ENCODE peak calls at places on chromosome 22, in five cellular contexts. O is mucosa of descending colon, H is foreskin fibroblast, V is progenitor cell of endocrine pancreas, K is fibroblast of mammary gland. Z is an unnamed sample.

GRCh38 chr22:38021201-38021600 is 36.0 kb upstream of the PICK1 start:
- DNase-seq in K (no peak), V (no peak), O (no peak), H (no peak), Z (no peak)

GRCh38 chr22:32281092-32281491 is 25.9 kb upstream of the SLC5A4 start:
- DNase-seq in O (no peak), V (no peak), K (peak), H (peak), Z (no peak)

GRCh38 chr22:38881464-38881871 is 9.5 kb upstream of the CBX6 start:
- DNase-seq in V (no peak), H (peak), O (no peak), K (peak), Z (no peak)

GRCh38 chr22:49308300-49308699 is 519.4 kb downstream of the BRD1 start:
- DNase-seq in K (no peak), V (no peak), H (no peak), O (no peak), Z (no peak)

GRCh38 chr22:30675436-30675835 is 7.8 kb upstream of the DUSP18 start:
- DNase-seq in H (no peak), K (no peak), V (no peak), O (no peak), Z (no peak)

GRCh38 chr22:42933783-42934144 is 76.7 kb upstream of the ARFGAP3 start:
- DNase-seq in V (no peak), H (peak), K (peak), O (no peak), Z (no peak)

GRCh38 chr22:36104988-36105387 is 55.6 kb downstream of the APOL3 start:
- DNase-seq in V (no peak), K (peak), H (no peak), O (no peak), Z (no peak)

GRCh38 chr22:30250039-30250565 is 3.5 kb upstream of the LIF start:
- DNase-seq in K (no peak), H (no peak), O (no peak), V (no peak), Z (no peak)

GRCh38 chr22:33472462-33473344 is 414.5 kb upstream of the SYN3 start:
- DNase-seq in K (no peak), V (no peak), O (no peak), H (no peak), Z (no peak)

GRCh38 chr22:30314918-30315317 is 11.8 kb downstream of the TBC1D10A start:
- DNase-seq in O (no peak), H (no peak), K (no peak), V (no peak), Z (no peak)

GRCh38 chr22:17172172-17172833 is 13.2 kb upstream of the HDHD5 start:
- DNase-seq in K (no peak), O (no peak), H (no peak), V (no peak), Z (no peak)

GRCh38 chr22:43090130-43090789 is 1.1 kb upstream of the TTLL1 start:
- DNase-seq in O (no peak), K (peak), V (no peak), H (peak), Z (no peak)

GRCh38 chr22:45317551-45318167 is 7.9 kb downstream of the FAM118A start:
- DNase-seq in O (peak), V (no peak), K (peak), H (no peak), Z (no peak)

GRCh38 chr22:20430641-20431519 is 6.7 kb downstream of the SCARF2 start:
- DNase-seq in V (peak), O (peak), H (peak), K (no peak), Z (no peak)

GRCh38 chr22:19806213-19807160 is 45.9 kb downstream of the TBX1 start:
- DNase-seq in H (no peak), K (no peak), O (peak), V (no peak), Z (peak)

GRCh38 chr22:37123649-37124048 is 14.1 kb upstream of the TMPRSS6 start:
- DNase-seq in O (no peak), K (no peak), V (no peak), H (no peak), Z (no peak)

GRCh38 chr22:43313497-43314474 is 29.4 kb downstream of the SCUBE1 start:
- DNase-seq in H (no peak), O (no peak), K (peak), V (no peak), Z (no peak)

GRCh38 chr22:45210174-45210573 is 30.5 kb downstream of the KIAA0930 start:
- DNase-seq in K (no peak), H (no peak), V (no peak), O (no peak), Z (no peak)

GRCh38 chr22:35178446-35178845 is 78.8 kb upstream of the HMGXB4 start:
- DNase-seq in H (no peak), O (no peak), V (no peak), K (no peak), Z (no peak)

GRCh38 chr22:20000246-20001081 is 16.2 kb downstream of the ARVCF start:
- DNase-seq in V (no peak), H (no peak), K (no peak), O (peak), Z (no peak)

GRCh38 chr22:37457093-37457893 is 28.9 kb downstream of the MFNG start:
- DNase-seq in H (peak), K (peak), V (peak), O (peak), Z (peak)

GRCh38 chr22:19680911-19681862 is 33.1 kb upstream of the SEPTIN5 start:
- DNase-seq in V (no peak), O (no peak), K (no peak), H (no peak), Z (no peak)

GRCh38 chr22:37121887-37122591 is 12.5 kb upstream of the TMPRSS6 start:
- DNase-seq in O (peak), V (no peak), K (peak), H (peak), Z (no peak)

GRCh38 chr22:26751217-26751616 is 93.8 kb downstream of the MIAT start:
- DNase-seq in K (no peak), O (no peak), V (no peak), H (no peak), Z (no peak)

GRCh38 chr22:39013923-39014722 is at the start of gene APOBEC3C:
- DNase-seq in K (peak), O (peak), V (no peak), H (peak), Z (peak)

GRCh38 chr22:32023251-32023827 is 19.7 kb upstream of the SLC5A1 start:
- DNase-seq in H (no peak), O (no peak), K (no peak), V (no peak), Z (no peak)

GRCh38 chr22:46803031-46803880 is 40.8 kb downstream of the TBC1D22A start:
- DNase-seq in K (peak), O (peak), V (peak), H (no peak), Z (no peak)
- TF ChIP-seq CTCF in K (peak), O (peak), V (peak), H (peak), Z (peak)

DNA sequence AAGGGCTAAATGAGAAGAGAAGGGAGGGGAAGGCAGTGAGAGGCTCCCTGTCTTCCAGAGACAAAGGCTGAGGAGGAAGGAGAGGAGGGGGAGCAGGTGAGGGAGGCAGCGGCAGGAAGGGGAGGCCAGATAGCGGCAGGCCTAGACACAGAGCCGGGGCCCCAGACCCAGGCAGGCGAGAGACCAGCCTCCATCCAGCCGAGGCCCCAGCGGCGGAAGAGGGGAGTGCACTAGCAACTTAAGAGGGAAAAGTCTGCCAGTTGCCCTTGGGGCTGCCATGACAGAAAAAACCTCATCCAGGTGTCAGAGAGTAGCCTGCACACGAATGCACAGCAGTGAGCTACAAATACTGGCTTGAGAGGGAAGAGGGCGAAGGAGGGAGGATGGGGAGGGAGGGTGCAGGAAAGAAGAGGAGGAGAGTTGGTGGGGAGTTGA is 46.7 kb downstream of the IGLL1 start:
- DNase-seq in V (peak), K (no peak), H (no peak), O (peak), Z (no peak)
- TF ChIP-seq CTCF in V (peak), K (no peak), H (peak), O (no peak), Z (no peak)

GRCh38 chr22:46679711-46680269 is 58.3 kb downstream of the CERK start:
- DNase-seq in V (no peak), K (no peak), H (peak), O (no peak), Z (no peak)

GRCh38 chr22:46678003-46678657 is 57.9 kb downstream of the GRAMD4 start:
- DNase-seq in V (no peak), O (no peak), H (no peak), K (no peak), Z (no peak)

GRCh38 chr22:46678785-46679700 is 58.9 kb downstream of the GRAMD4 start:
- DNase-seq in O (no peak), K (peak), V (no peak), H (peak), Z (no peak)

GRCh38 chr22:46682011-46682731 is 55.9 kb downstream of the CERK start:
- DNase-seq in O (peak), H (no peak), K (no peak), V (no peak), Z (no peak)

DNA sequence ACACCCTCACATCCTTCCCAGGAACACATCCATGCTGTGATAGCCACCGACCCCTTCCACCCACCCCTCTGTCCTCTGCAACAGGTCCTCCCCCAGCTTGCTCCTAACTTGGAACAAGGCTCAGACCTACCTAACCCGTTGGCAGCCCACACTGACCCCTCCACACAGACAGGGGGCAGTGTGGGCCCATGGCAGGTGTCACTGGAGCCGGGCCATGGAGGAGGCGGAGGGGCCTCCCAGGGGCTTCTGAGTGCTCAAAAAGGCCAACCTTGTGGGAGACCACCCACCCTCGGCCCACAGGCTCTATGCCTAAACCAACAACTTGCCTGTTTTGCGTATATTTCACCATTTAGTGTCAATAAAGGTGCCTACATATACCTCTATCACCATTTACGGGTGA is 57.0 kb downstream of the CERK start:
- DNase-seq in K (no peak), V (no peak), H (no peak), O (peak), Z (no peak)
- TF ChIP-seq CTCF in K (peak), V (no peak), H (peak), O (peak), Z (no peak)

GRCh38 chr22:40189979-40190378 is 12.3 kb downstream of the TNRC6B start:
- DNase-seq in K (no peak), H (no peak), O (no peak), V (no peak), Z (no peak)

GRCh38 chr22:40190501-40190900 is 12.8 kb downstream of the TNRC6B start:
- DNase-seq in O (no peak), V (no peak), K (no peak), H (no peak), Z (no peak)

GRCh38 chr22:40196628-40197027 is 18.9 kb downstream of the TNRC6B start:
- DNase-seq in K (peak), H (peak), O (no peak), V (no peak), Z (no peak)

GRCh38 chr22:40194656-40195055 is 16.9 kb downstream of the TNRC6B start:
- DNase-seq in V (no peak), K (no peak), H (no peak), O (no peak), Z (no peak)

GRCh38 chr22:40193429-40194421 is 16.0 kb downstream of the TNRC6B start:
- DNase-seq in O (no peak), H (peak), K (peak), V (no peak), Z (no peak)
- TF ChIP-seq CTCF in O (no peak), H (peak), K (peak), V (peak), Z (no peak)

GRCh38 chr22:47837703-47838102 is 1075.3 kb downstream of the TBC1D22A start:
- DNase-seq in H (no peak), O (no peak), V (no peak), K (peak), Z (no peak)
- TF ChIP-seq CTCF in H (peak), O (no peak), V (peak), K (peak), Z (no peak)

GRCh38 chr22:21449531-21450319 is 17.5 kb upstream of the TMEM191C start:
- DNase-seq in V (no peak), K (no peak), H (no peak), O (peak), Z (no peak)

GRCh38 chr22:21448627-21449416 is 18.4 kb upstream of the TMEM191C start:
- DNase-seq in H (no peak), K (no peak), O (peak), V (no peak), Z (no peak)

GRCh38 chr22:21446827-21447690 is 20.1 kb upstream of the TMEM191C start:
- DNase-seq in O (peak), H (no peak), V (no peak), K (no peak), Z (no peak)

GRCh38 chr22:21446128-21446826 is 20.9 kb upstream of the TMEM191C start:
- DNase-seq in H (no peak), O (peak), K (no peak), V (no peak), Z (no peak)

GRCh38 chr22:21447694-21448402 is 19.3 kb upstream of the TMEM191C start:
- DNase-seq in H (no peak), O (peak), V (no peak), K (no peak), Z (no peak)
- TF ChIP-seq CTCF in H (no peak), O (no peak), V (peak), K (peak), Z (no peak)

DNA sequence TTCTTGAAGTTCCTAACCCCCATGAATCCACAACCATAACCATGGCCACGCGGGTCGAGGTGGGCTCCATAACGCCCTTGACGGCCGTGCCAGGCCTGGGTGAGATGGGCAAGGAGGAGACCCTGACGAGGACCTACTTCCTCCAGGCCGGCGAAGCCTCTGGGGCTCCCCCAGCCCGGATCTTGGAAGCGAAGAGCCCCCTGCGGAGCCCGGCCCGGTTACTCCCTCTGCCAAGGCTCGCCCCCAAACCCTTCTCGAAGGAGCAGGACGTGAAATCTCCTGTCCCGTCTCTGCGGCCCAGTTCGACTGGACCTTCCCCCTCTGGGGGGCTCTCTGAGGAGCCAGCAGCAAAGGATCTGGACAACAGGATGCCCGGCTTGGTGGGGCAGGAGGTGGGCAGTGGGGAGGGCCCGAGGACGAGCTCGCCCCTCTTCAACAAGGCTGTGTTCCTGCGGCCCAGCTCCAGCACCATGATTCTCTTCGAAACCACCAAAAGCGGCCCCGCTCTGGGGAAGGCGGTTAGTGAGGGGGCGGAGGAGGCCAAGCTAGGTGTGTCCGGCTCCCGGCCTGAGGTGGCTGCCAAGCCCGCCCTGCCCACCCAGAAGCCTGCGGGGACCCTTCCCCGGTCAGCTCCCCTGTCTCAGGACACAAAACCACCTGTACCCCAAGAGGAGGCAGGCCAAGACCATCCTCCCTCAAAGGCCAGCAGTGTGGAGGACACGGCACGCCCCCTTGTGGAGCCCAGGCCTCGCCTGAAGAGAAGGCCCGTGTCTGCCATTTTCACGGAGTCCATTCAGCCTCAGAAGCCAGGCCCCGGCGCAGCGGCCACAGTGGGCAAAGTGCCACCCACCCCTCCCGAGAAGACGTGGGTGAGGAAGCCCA is 75.7 kb downstream of the KIAA1671 start:
- DNase-seq in O (peak), V (no peak), K (no peak), H (no peak), Z (peak)
- TF ChIP-seq CTCF in O (no peak), V (peak), K (peak), H (peak), Z (no peak)

GRCh38 chr22:47168900-47169800 is 406.7 kb downstream of the TBC1D22A start:
- DNase-seq in K (peak), V (no peak), O (peak), H (no peak), Z (peak)
- TF ChIP-seq CTCF in K (no peak), V (peak), O (no peak), H (peak), Z (no peak)

Z was measured in omental fat pad.